ENCODE peak calls at places on chromosomes 16 and 17, in five cellular contexts. B is HepG2; K is SJSA1; J is stomach; O is naive thymus-derived CD4-positive, alpha-beta T cell. N is an unnamed sample.
A peak's percentile ranks its signal among the peaks of the same experiment; 100 is the strongest.

GRCh38 chr17:17739388-17740066 is 58.3 kb downstream of the RAI1 start:
- DNase-seq in B (no peak), K (peak; percentile 65), J (peak; percentile 50), O (no peak), N (peak; percentile 27)

GRCh38 chr17:77709594-77709993 is 248.9 kb upstream of the TNRC6C start:
- DNase-seq in B (no peak), K (no peak), J (no peak), O (no peak), N (no peak)

GRCh38 chr17:82520041-82520910 is 744 bp downstream of the FOXK2 start:
- DNase-seq in B (no peak), K (peak; percentile 51), J (no peak), O (peak; percentile 40), N (no peak)

GRCh38 chr17:57740225-57740528 is 4.9 kb downstream of the CCDC182 start:
- DNase-seq in B (no peak), K (no peak), J (no peak), O (no peak), N (no peak)

GRCh38 chr16:74757347-74757746 is 17.3 kb downstream of the FA2H start:
- DNase-seq in B (no peak), K (no peak), J (no peak), O (no peak), N (no peak)

GRCh38 chr16:716250-716607 is 1.3 kb downstream of the METRN start:
- DNase-seq in B (peak; percentile 80), K (no peak), J (peak; percentile 48), O (no peak), N (no peak)

GRCh38 chr16:81786321-81786720 is 7.2 kb downstream of the PLCG2 start:
- DNase-seq in B (no peak), K (no peak), J (no peak), O (no peak), N (no peak)

GRCh38 chr17:52383493-52384100 is 225.1 kb upstream of the CA10 start:
- DNase-seq in B (peak; percentile 71), K (peak; percentile 24), J (peak; percentile 71), O (no peak), N (peak; percentile 83)

GRCh38 chr17:83193336-83194188 is 114.2 kb downstream of the METRNL start:
- DNase-seq in B (no peak), K (no peak), J (peak; percentile 23), O (no peak), N (no peak)

GRCh38 chr16:88383401-88384221 is 852 bp downstream of the ZNF469 start:
- DNase-seq in B (no peak), K (peak; percentile 75), J (peak; percentile 43), O (no peak), N (no peak)

GRCh38 chr17:39239640-39240314 is 14.0 kb upstream of the STAC2 start:
- DNase-seq in B (peak; percentile 55), K (no peak), J (peak; percentile 78), O (peak; percentile 63), N (peak; percentile 60)

GRCh38 chr17:21275047-21275578 is 9.4 kb upstream of the MAP2K3 start:
- DNase-seq in B (no peak), K (peak; percentile 56), J (no peak), O (no peak), N (no peak)

DNA sequence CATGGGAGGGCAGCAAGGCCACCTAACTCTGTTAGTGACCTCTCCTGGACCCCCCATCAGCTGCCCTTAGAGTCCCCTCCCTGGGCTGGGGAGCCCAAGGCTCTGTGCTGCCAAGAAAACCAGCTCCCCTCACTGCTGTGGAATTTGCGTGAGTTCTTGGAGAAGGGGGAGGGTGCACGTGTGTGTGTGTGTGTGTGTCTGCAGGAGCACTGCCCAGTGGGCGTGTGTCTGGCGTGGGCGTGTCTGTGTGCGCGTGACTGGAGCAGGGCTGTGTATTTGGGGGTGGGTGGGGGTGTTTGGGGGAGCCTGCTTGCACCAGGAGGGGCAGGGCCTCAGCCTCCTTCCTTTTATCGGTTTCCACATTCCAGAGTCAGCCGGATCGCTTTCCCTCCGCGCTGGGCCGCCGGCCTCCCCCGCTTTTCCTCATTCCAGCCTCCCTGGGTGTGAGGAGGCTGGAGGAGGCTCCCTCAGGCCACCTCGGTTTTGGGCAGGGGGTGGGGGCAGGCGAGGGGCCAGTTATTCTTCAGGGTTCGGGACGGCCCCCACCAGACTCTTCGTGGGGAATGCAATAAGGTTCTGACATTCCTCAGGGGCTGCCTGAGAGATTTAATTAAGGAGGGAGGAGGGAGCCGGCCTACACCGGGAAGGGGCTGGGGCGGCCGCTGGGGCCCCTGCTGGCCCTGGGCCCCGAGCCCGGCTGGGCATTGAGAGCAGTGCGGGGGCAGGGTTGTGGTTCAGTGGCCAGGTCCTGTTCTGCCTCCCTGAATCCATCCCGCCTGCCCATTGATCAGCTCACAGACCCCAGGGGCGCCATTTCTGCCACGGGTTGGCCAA is 2.5 kb downstream of the VASN start:
- DNase-seq in B (no peak), K (peak; percentile 87), J (peak; percentile 83), O (no peak), N (no peak)
- H3K4me1 ChIP-seq in B (peaks cover 86% of the 10 kb centered on the region), K (peaks cover 90% of the 10 kb centered on the region), J (peaks cover 83% of the 10 kb centered on the region), O (peaks cover 19% of the 10 kb centered on the region), N (peaks cover 4% of the 10 kb centered on the region)

GRCh38 chr16:2199095-2199494 is 2.7 kb upstream of the CASKIN1 start:
- DNase-seq in B (no peak), K (no peak), J (no peak), O (no peak), N (no peak)

GRCh38 chr16:2200313-2200712 is 3.9 kb upstream of the CASKIN1 start:
- DNase-seq in B (no peak), K (no peak), J (no peak), O (no peak), N (no peak)

GRCh38 chr16:2197765-2198164 is 1.4 kb upstream of the CASKIN1 start:
- DNase-seq in B (no peak), K (no peak), J (no peak), O (no peak), N (no peak)

GRCh38 chr16:2198283-2198682 is 1.9 kb upstream of the CASKIN1 start:
- DNase-seq in B (no peak), K (no peak), J (no peak), O (no peak), N (no peak)

GRCh38 chr16:2199621-2200139 is 3.3 kb upstream of the CASKIN1 start:
- DNase-seq in B (no peak), K (no peak), J (no peak), O (no peak), N (no peak)
- H3K4me3 ChIP-seq in B (no peak overlapping the region), K (no peak overlapping the region), J (no peak overlapping the region), O (no peak overlapping the region), N (no peak overlapping the region)

GRCh38 chr16:79347176-79347715 is 253.3 kb downstream of the MAF start:
- DNase-seq in B (no peak), K (no peak), J (no peak), O (no peak), N (no peak)

GRCh38 chr16:79351927-79352326 is 248.6 kb downstream of the MAF start:
- DNase-seq in B (no peak), K (no peak), J (no peak), O (no peak), N (no peak)

GRCh38 chr16:79349803-79350202 is 250.7 kb downstream of the MAF start:
- DNase-seq in B (no peak), K (no peak), J (no peak), O (no peak), N (no peak)

GRCh38 chr16:79348521-79349306 is 251.8 kb downstream of the MAF start:
- DNase-seq in B (no peak), K (no peak), J (no peak), O (no peak), N (no peak)
- H3K4me1 ChIP-seq in B (no peaks in the 10 kb centered on the region), K (no peaks in the 10 kb centered on the region), J (no peaks in the 10 kb centered on the region), O (no peaks in the 10 kb centered on the region), N (no peaks in the 10 kb centered on the region)

DNA sequence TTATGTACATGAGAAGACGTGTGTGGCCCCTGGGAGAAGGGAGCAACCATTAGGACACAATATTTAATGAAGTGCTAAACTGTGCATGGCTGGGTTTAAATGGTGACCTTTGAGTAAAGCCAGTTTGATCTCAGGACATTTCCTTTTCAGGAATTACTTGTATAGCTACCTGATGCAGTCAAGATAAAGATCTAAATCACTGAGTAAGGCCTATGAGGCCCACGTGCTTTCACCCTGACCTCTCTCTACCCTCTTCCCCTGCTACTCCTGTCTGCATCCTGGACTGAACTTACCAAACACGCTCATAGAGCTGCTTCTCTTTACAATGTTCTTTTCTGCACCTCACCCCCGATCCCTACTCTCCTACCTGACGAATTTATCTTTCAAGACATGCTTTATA is 98.9 kb downstream of the GRIN2A start:
- DNase-seq in B (no peak), K (no peak), J (no peak), O (no peak), N (no peak)
- H3K4me3 ChIP-seq in B (no peak overlapping the region), K (no peak overlapping the region), J (no peak overlapping the region), O (no peak overlapping the region), N (no peak overlapping the region)

N was measured in small intestine.